ENCODE peak calls at places on chromosomes 7 and 10, in nine cellular contexts. One of them, this sample, is unnamed.

GRCh38 chr7:28921822-28922221 is 36.3 kb downstream of the TRIL start:
- DNase-seq in IMR-90: peak; percentile 68
- DNase-seq in anterior cingulate cortex: peak; percentile 19
- DNase-seq in GM13976: peak; percentile 59
- DNase-seq in tibial artery: peak; percentile 36
- DNase-seq in effector memory CD8-positive, alpha-beta T cell: peak; percentile 9
- DNase-seq in effector CD4-positive, alpha-beta T cell: peak; percentile 5
- DNase-seq in sigmoid colon: peak; percentile 71
- DNase-seq in activated T-cell treated with anti-CD3 and anti-CD28 coated beads for 1 hour: no peak
- DNase-seq in this sample: peak; percentile 52

GRCh38 chr7:101330011-101330484 is 8.4 kb upstream of the IFT22 start:
- DNase-seq in effector CD4-positive, alpha-beta T cell: no peak
- DNase-seq in IMR-90: no peak
- DNase-seq in effector memory CD8-positive, alpha-beta T cell: no peak
- DNase-seq in tibial artery: no peak
- DNase-seq in anterior cingulate cortex: no peak
- DNase-seq in activated T-cell treated with anti-CD3 and anti-CD28 coated beads for 1 hour: no peak
- DNase-seq in sigmoid colon: no peak
- DNase-seq in GM13976: no peak
- DNase-seq in this sample: no peak

GRCh38 chr10:61272781-61273180 is 180.4 kb downstream of the TMEM26 start:
- DNase-seq in IMR-90: no peak
- DNase-seq in tibial artery: no peak
- DNase-seq in GM13976: no peak
- DNase-seq in effector memory CD8-positive, alpha-beta T cell: no peak
- DNase-seq in sigmoid colon: no peak
- DNase-seq in activated T-cell treated with anti-CD3 and anti-CD28 coated beads for 1 hour: no peak
- DNase-seq in effector CD4-positive, alpha-beta T cell: no peak
- DNase-seq in anterior cingulate cortex: no peak
- DNase-seq in this sample: no peak

GRCh38 chr10:21516270-21517131 is 9.0 kb downstream of the SKIDA1 start:
- DNase-seq in IMR-90: peak; percentile 78
- DNase-seq in effector memory CD8-positive, alpha-beta T cell: peak; percentile 42
- DNase-seq in effector CD4-positive, alpha-beta T cell: peak; percentile 26
- DNase-seq in anterior cingulate cortex: peak; percentile 78
- DNase-seq in GM13976: peak; percentile 75
- DNase-seq in activated T-cell treated with anti-CD3 and anti-CD28 coated beads for 1 hour: no peak
- DNase-seq in sigmoid colon: peak; percentile 83
- DNase-seq in tibial artery: peak; percentile 51
- DNase-seq in this sample: peak; percentile 61

GRCh38 chr7:68787586-68787985 is 810.7 kb upstream of the AUTS2 start:
- DNase-seq in GM13976: no peak
- DNase-seq in tibial artery: no peak
- DNase-seq in effector CD4-positive, alpha-beta T cell: no peak
- DNase-seq in effector memory CD8-positive, alpha-beta T cell: no peak
- DNase-seq in IMR-90: no peak
- DNase-seq in sigmoid colon: no peak
- DNase-seq in anterior cingulate cortex: no peak
- DNase-seq in activated T-cell treated with anti-CD3 and anti-CD28 coated beads for 1 hour: no peak
- DNase-seq in this sample: no peak

GRCh38 chr10:100636848-100637553 is 101.3 kb downstream of the HIF1AN start:
- DNase-seq in activated T-cell treated with anti-CD3 and anti-CD28 coated beads for 1 hour: no peak
- DNase-seq in GM13976: no peak
- DNase-seq in IMR-90: no peak
- DNase-seq in tibial artery: no peak
- DNase-seq in effector CD4-positive, alpha-beta T cell: no peak
- DNase-seq in anterior cingulate cortex: no peak
- DNase-seq in effector memory CD8-positive, alpha-beta T cell: no peak
- DNase-seq in sigmoid colon: no peak
- DNase-seq in this sample: no peak

GRCh38 chr7:130207642-130208041 is at the start of gene SSMEM1:
- DNase-seq in effector memory CD8-positive, alpha-beta T cell: no peak
- DNase-seq in sigmoid colon: no peak
- DNase-seq in tibial artery: no peak
- DNase-seq in anterior cingulate cortex: no peak
- DNase-seq in activated T-cell treated with anti-CD3 and anti-CD28 coated beads for 1 hour: no peak
- DNase-seq in effector CD4-positive, alpha-beta T cell: no peak
- DNase-seq in GM13976: no peak
- DNase-seq in IMR-90: peak; percentile 84
- DNase-seq in this sample: no peak

GRCh38 chr7:32533313-32534024 is 38.2 kb downstream of the AVL9 start:
- DNase-seq in IMR-90: peak; percentile 44
- DNase-seq in tibial artery: no peak
- DNase-seq in GM13976: no peak
- DNase-seq in anterior cingulate cortex: no peak
- DNase-seq in effector CD4-positive, alpha-beta T cell: no peak
- DNase-seq in effector memory CD8-positive, alpha-beta T cell: no peak
- DNase-seq in sigmoid colon: no peak
- DNase-seq in activated T-cell treated with anti-CD3 and anti-CD28 coated beads for 1 hour: no peak
- DNase-seq in this sample: no peak

GRCh38 chr10:108230478-108231170 is 1066.1 kb upstream of the SORCS1 start:
- DNase-seq in effector CD4-positive, alpha-beta T cell: no peak
- DNase-seq in anterior cingulate cortex: no peak
- DNase-seq in IMR-90: no peak
- DNase-seq in activated T-cell treated with anti-CD3 and anti-CD28 coated beads for 1 hour: no peak
- DNase-seq in tibial artery: no peak
- DNase-seq in GM13976: no peak
- DNase-seq in sigmoid colon: no peak
- DNase-seq in effector memory CD8-positive, alpha-beta T cell: no peak
- DNase-seq in this sample: no peak

GRCh38 chr10:47365561-47365960 is 17.4 kb downstream of the RBP3 start:
- DNase-seq in effector memory CD8-positive, alpha-beta T cell: no peak
- DNase-seq in anterior cingulate cortex: no peak
- DNase-seq in activated T-cell treated with anti-CD3 and anti-CD28 coated beads for 1 hour: no peak
- DNase-seq in tibial artery: no peak
- DNase-seq in IMR-90: no peak
- DNase-seq in GM13976: no peak
- DNase-seq in effector CD4-positive, alpha-beta T cell: no peak
- DNase-seq in sigmoid colon: no peak
- DNase-seq in this sample: no peak

GRCh38 chr7:31126976-31127375 is 74.9 kb downstream of the ADCYAP1R1 start:
- DNase-seq in effector CD4-positive, alpha-beta T cell: no peak
- DNase-seq in GM13976: no peak
- DNase-seq in effector memory CD8-positive, alpha-beta T cell: no peak
- DNase-seq in activated T-cell treated with anti-CD3 and anti-CD28 coated beads for 1 hour: no peak
- DNase-seq in IMR-90: peak; percentile 18
- DNase-seq in sigmoid colon: no peak
- DNase-seq in tibial artery: no peak
- DNase-seq in anterior cingulate cortex: no peak
- DNase-seq in this sample: no peak

GRCh38 chr7:43199333-43199732 is 86.9 kb downstream of the HECW1 start:
- DNase-seq in tibial artery: no peak
- DNase-seq in activated T-cell treated with anti-CD3 and anti-CD28 coated beads for 1 hour: no peak
- DNase-seq in effector CD4-positive, alpha-beta T cell: no peak
- DNase-seq in IMR-90: peak; percentile 54
- DNase-seq in anterior cingulate cortex: no peak
- DNase-seq in effector memory CD8-positive, alpha-beta T cell: no peak
- DNase-seq in GM13976: no peak
- DNase-seq in sigmoid colon: no peak
- DNase-seq in this sample: no peak

GRCh38 chr7:21412291-21412896 is 15.5 kb upstream of the SP4 start:
- DNase-seq in effector CD4-positive, alpha-beta T cell: no peak
- DNase-seq in anterior cingulate cortex: no peak
- DNase-seq in effector memory CD8-positive, alpha-beta T cell: peak; percentile 18
- DNase-seq in GM13976: peak; percentile 56
- DNase-seq in IMR-90: no peak
- DNase-seq in tibial artery: no peak
- DNase-seq in sigmoid colon: no peak
- DNase-seq in activated T-cell treated with anti-CD3 and anti-CD28 coated beads for 1 hour: no peak
- DNase-seq in this sample: no peak

GRCh38 chr7:110623436-110623835 is 467.5 kb upstream of the LRRN3 start:
- DNase-seq in IMR-90: no peak
- DNase-seq in sigmoid colon: no peak
- DNase-seq in GM13976: no peak
- DNase-seq in anterior cingulate cortex: no peak
- DNase-seq in tibial artery: no peak
- DNase-seq in effector CD4-positive, alpha-beta T cell: no peak
- DNase-seq in activated T-cell treated with anti-CD3 and anti-CD28 coated beads for 1 hour: no peak
- DNase-seq in effector memory CD8-positive, alpha-beta T cell: no peak
- DNase-seq in this sample: no peak

GRCh38 chr7:716636-717035 is 9.9 kb upstream of the DNAAF5 start:
- DNase-seq in IMR-90: no peak
- DNase-seq in sigmoid colon: no peak
- DNase-seq in tibial artery: no peak
- DNase-seq in GM13976: no peak
- DNase-seq in effector CD4-positive, alpha-beta T cell: no peak
- DNase-seq in effector memory CD8-positive, alpha-beta T cell: no peak
- DNase-seq in activated T-cell treated with anti-CD3 and anti-CD28 coated beads for 1 hour: no peak
- DNase-seq in anterior cingulate cortex: no peak
- DNase-seq in this sample: no peak

GRCh38 chr10:122348512-122348911 is 26.0 kb upstream of the PLEKHA1 start:
- DNase-seq in effector CD4-positive, alpha-beta T cell: no peak
- DNase-seq in activated T-cell treated with anti-CD3 and anti-CD28 coated beads for 1 hour: no peak
- DNase-seq in sigmoid colon: no peak
- DNase-seq in effector memory CD8-positive, alpha-beta T cell: no peak
- DNase-seq in IMR-90: no peak
- DNase-seq in anterior cingulate cortex: no peak
- DNase-seq in GM13976: no peak
- DNase-seq in tibial artery: no peak
- DNase-seq in this sample: no peak

GRCh38 chr7:27104244-27105149 is 2.0 kb upstream of the HOXA2 start:
- DNase-seq in sigmoid colon: no peak
- DNase-seq in tibial artery: no peak
- DNase-seq in effector CD4-positive, alpha-beta T cell: no peak
- DNase-seq in anterior cingulate cortex: no peak
- DNase-seq in IMR-90: peak; percentile 78
- DNase-seq in GM13976: no peak
- DNase-seq in effector memory CD8-positive, alpha-beta T cell: no peak
- DNase-seq in activated T-cell treated with anti-CD3 and anti-CD28 coated beads for 1 hour: no peak
- DNase-seq in this sample: no peak

GRCh38 chr7:51455948-51456347 is 139.3 kb upstream of the COBL start:
- DNase-seq in activated T-cell treated with anti-CD3 and anti-CD28 coated beads for 1 hour: no peak
- DNase-seq in effector memory CD8-positive, alpha-beta T cell: no peak
- DNase-seq in sigmoid colon: no peak
- DNase-seq in effector CD4-positive, alpha-beta T cell: no peak
- DNase-seq in GM13976: no peak
- DNase-seq in anterior cingulate cortex: no peak
- DNase-seq in IMR-90: no peak
- DNase-seq in tibial artery: no peak
- DNase-seq in this sample: no peak

GRCh38 chr7:120402368-120402767 is 129.4 kb downstream of the KCND2 start:
- DNase-seq in GM13976: no peak
- DNase-seq in effector memory CD8-positive, alpha-beta T cell: no peak
- DNase-seq in sigmoid colon: no peak
- DNase-seq in anterior cingulate cortex: no peak
- DNase-seq in tibial artery: no peak
- DNase-seq in IMR-90: peak; percentile 0
- DNase-seq in effector CD4-positive, alpha-beta T cell: no peak
- DNase-seq in activated T-cell treated with anti-CD3 and anti-CD28 coated beads for 1 hour: no peak
- DNase-seq in this sample: no peak

GRCh38 chr7:53121374-53121773 is 85.9 kb downstream of the POM121L12 start:
- DNase-seq in sigmoid colon: no peak
- DNase-seq in effector memory CD8-positive, alpha-beta T cell: no peak
- DNase-seq in activated T-cell treated with anti-CD3 and anti-CD28 coated beads for 1 hour: no peak
- DNase-seq in effector CD4-positive, alpha-beta T cell: no peak
- DNase-seq in GM13976: no peak
- DNase-seq in tibial artery: no peak
- DNase-seq in anterior cingulate cortex: no peak
- DNase-seq in IMR-90: no peak
- DNase-seq in this sample: no peak

GRCh38 chr7:156829669-156830336 is 63.2 kb downstream of the LMBR1 start:
- DNase-seq in effector memory CD8-positive, alpha-beta T cell: no peak
- DNase-seq in sigmoid colon: no peak
- DNase-seq in tibial artery: no peak
- DNase-seq in effector CD4-positive, alpha-beta T cell: no peak
- DNase-seq in activated T-cell treated with anti-CD3 and anti-CD28 coated beads for 1 hour: no peak
- DNase-seq in IMR-90: no peak
- DNase-seq in anterior cingulate cortex: no peak
- DNase-seq in GM13976: no peak
- DNase-seq in this sample: no peak

GRCh38 chr7:131897016-131897789 is 340.8 kb upstream of the PODXL start:
- DNase-seq in effector memory CD8-positive, alpha-beta T cell: no peak
- DNase-seq in sigmoid colon: no peak
- DNase-seq in IMR-90: peak; percentile 24
- DNase-seq in activated T-cell treated with anti-CD3 and anti-CD28 coated beads for 1 hour: no peak
- DNase-seq in GM13976: no peak
- DNase-seq in anterior cingulate cortex: no peak
- DNase-seq in effector CD4-positive, alpha-beta T cell: no peak
- DNase-seq in tibial artery: no peak
- DNase-seq in this sample: no peak

GRCh38 chr7:157554393-157555238 is 217.8 kb downstream of the DNAJB6 start:
- DNase-seq in sigmoid colon: no peak
- DNase-seq in activated T-cell treated with anti-CD3 and anti-CD28 coated beads for 1 hour: no peak
- DNase-seq in IMR-90: no peak
- DNase-seq in GM13976: no peak
- DNase-seq in effector CD4-positive, alpha-beta T cell: no peak
- DNase-seq in effector memory CD8-positive, alpha-beta T cell: no peak
- DNase-seq in tibial artery: no peak
- DNase-seq in anterior cingulate cortex: no peak
- DNase-seq in this sample: no peak

GRCh38 chr7:50869108-50869716 is 86.5 kb upstream of the GRB10 start:
- DNase-seq in anterior cingulate cortex: no peak
- DNase-seq in IMR-90: peak; percentile 87
- DNase-seq in sigmoid colon: no peak
- DNase-seq in tibial artery: peak; percentile 65
- DNase-seq in effector CD4-positive, alpha-beta T cell: no peak
- DNase-seq in effector memory CD8-positive, alpha-beta T cell: no peak
- DNase-seq in GM13976: no peak
- DNase-seq in activated T-cell treated with anti-CD3 and anti-CD28 coated beads for 1 hour: no peak
- DNase-seq in this sample: no peak

This sample was measured in DND-41.